ENCODE peak calls at places on chromosomes 6 and 20, in seven cellular contexts. J is Right ventricle myocardium superior, Q is neuronal stem cell, W is RWPE1, D is glutamatergic neuron, R is natural killer cell, B is memory B cell. M is an unnamed sample.
A peak's percentile ranks its signal among the peaks of the same experiment; 100 is the strongest.

GRCh38 chr6:80438728-80439127 is 332.3 kb downstream of the BCKDHB start:
- DNase-seq in J (no peak), Q (peak; percentile 43), W (peak; percentile 81), D (no peak), R (no peak), B (no peak), M (no peak)

GRCh38 chr6:36788768-36789167 is 50.5 kb downstream of the CPNE5 start:
- DNase-seq in J (no peak), Q (no peak), W (no peak), D (no peak), R (no peak), B (no peak), M (peak; percentile 21)

GRCh38 chr6:44064089-44064947 is 62.9 kb downstream of the MRPL14 start:
- DNase-seq in J (no peak), Q (no peak), W (no peak), D (no peak), R (no peak), B (no peak), M (no peak)

GRCh38 chr6:45394586-45395095 is 16.9 kb upstream of the SUPT3H start:
- DNase-seq in J (no peak), Q (no peak), W (no peak), D (no peak), R (no peak), B (no peak), M (no peak)

GRCh38 chr6:140909156-140909555 is 1223.6 kb upstream of the GJE1 start:
- DNase-seq in J (no peak), Q (no peak), W (no peak), D (no peak), R (no peak), B (no peak), M (no peak)

GRCh38 chr20:37142708-37143107 is 36.4 kb upstream of the RPN2 start:
- DNase-seq in J (no peak), Q (no peak), W (no peak), D (no peak), R (no peak), B (no peak), M (no peak)

GRCh38 chr6:157203312-157203744 is 120.0 kb downstream of the TMEM242 start:
- DNase-seq in J (no peak), Q (no peak), W (no peak), D (no peak), R (no peak), B (no peak), M (peak; percentile 28)

GRCh38 chr6:110681543-110682459 is 133.5 kb downstream of the CDK19 start:
- DNase-seq in J (no peak), Q (no peak), W (no peak), D (no peak), R (no peak), B (no peak), M (no peak)

GRCh38 chr6:19538086-19538485 is 299.1 kb upstream of the ID4 start:
- DNase-seq in J (no peak), Q (no peak), W (peak; percentile 92), D (no peak), R (no peak), B (no peak), M (peak; percentile 95)

GRCh38 chr20:19932170-19932667 is 84.9 kb upstream of the NAA20 start:
- DNase-seq in J (peak; percentile 56), Q (no peak), W (no peak), D (no peak), R (no peak), B (no peak), M (no peak)

GRCh38 chr6:1820165-1820564 is 210.4 kb downstream of the FOXC1 start:
- DNase-seq in J (no peak), Q (no peak), W (no peak), D (no peak), R (no peak), B (no peak), M (no peak)

GRCh38 chr6:35287671-35288396 is 9.8 kb upstream of the DEF6 start:
- DNase-seq in J (no peak), Q (no peak), W (no peak), D (no peak), R (no peak), B (no peak), M (no peak)

M was measured in kidney.